ENCODE peak calls at places on chromosomes 1 and 21, in six cellular contexts. D is choroid plexus epithelial cell; F is AG20443; V is activated T-helper 1 cell treated with anti-CD3 and anti-CD28 coated beads, Interleukin-2, amount 50 U/mL, for 16 hours; M is sigmoid colon; N is ELF-1. I is an unnamed sample.
A peak's percentile ranks its signal among the peaks of the same experiment; 100 is the strongest.

GRCh38 chr1:27144920-27145661 is 9.8 kb downstream of the SLC9A1 start:
- DNase-seq in V (no peak), M (peak; percentile 88), D (peak; percentile 76), F (peak; percentile 61), N (peak; percentile 70), I (peak; percentile 73)

GRCh38 chr1:186655877-186656276 is 24.3 kb downstream of the PTGS2 start:
- DNase-seq in F (no peak), D (no peak), V (no peak), N (no peak), M (no peak), I (no peak)

GRCh38 chr1:118250232-118250631 is 65.2 kb upstream of the SPAG17 start:
- DNase-seq in F (no peak), D (no peak), M (no peak), V (no peak), N (no peak), I (no peak)

GRCh38 chr1:218444173-218444572 is 99.0 kb downstream of the TGFB2 start:
- DNase-seq in M (no peak), F (no peak), V (no peak), D (no peak), N (no peak), I (no peak)

GRCh38 chr1:100530901-100531487 is 6.9 kb upstream of the GPR88 start:
- DNase-seq in F (peak; percentile 62), D (peak; percentile 96), M (peak; percentile 81), N (no peak), V (no peak), I (no peak)

GRCh38 chr1:225834417-225835329 is 24.7 kb downstream of the EPHX1 start:
- DNase-seq in N (no peak), M (peak; percentile 94), F (peak; percentile 85), D (peak; percentile 48), V (no peak), I (peak; percentile 80)

GRCh38 chr21:34835526-34835925 is 166.7 kb downstream of the CLIC6 start:
- DNase-seq in D (peak; percentile 52), N (no peak), F (peak; percentile 46), M (peak; percentile 82), V (no peak), I (no peak)

GRCh38 chr1:107883562-107883961 is 81.4 kb downstream of the VAV3 start:
- DNase-seq in D (peak; percentile 67), V (no peak), F (no peak), M (no peak), N (no peak), I (no peak)

GRCh38 chr1:226762988-226763740 is 24.1 kb upstream of the ITPKB start:
- DNase-seq in F (no peak), D (no peak), M (no peak), V (no peak), N (no peak), I (no peak)

GRCh38 chr1:176692431-176692830 is 229.5 kb downstream of the PAPPA2 start:
- DNase-seq in F (no peak), M (peak; percentile 86), N (no peak), V (no peak), D (no peak), I (no peak)

GRCh38 chr1:160211010-160211790 is 6.0 kb downstream of the PEA15 start:
- DNase-seq in V (no peak), F (no peak), M (no peak), N (no peak), D (no peak), I (no peak)

GRCh38 chr1:112901387-112901786 is 54.6 kb downstream of the SLC16A1 start:
- DNase-seq in D (no peak), M (no peak), F (no peak), N (no peak), V (no peak), I (no peak)

GRCh38 chr1:215523906-215524305 is 43.2 kb upstream of the KCTD3 start:
- DNase-seq in V (no peak), N (no peak), D (peak; percentile 38), F (no peak), M (no peak), I (no peak)

GRCh38 chr1:85262985-85263384 is 3.5 kb upstream of the C1orf52 start:
- DNase-seq in M (no peak), V (no peak), D (no peak), N (no peak), F (no peak), I (no peak)

GRCh38 chr1:77039739-77040138 is 172.5 kb downstream of the ST6GALNAC5 start:
- DNase-seq in F (peak; percentile 93), M (peak; percentile 73), V (no peak), D (peak; percentile 99), N (no peak), I (no peak)

GRCh38 chr1:163980391-163980790 is 578.6 kb upstream of the PBX1 start:
- DNase-seq in V (no peak), M (no peak), F (no peak), N (no peak), D (no peak), I (no peak)

GRCh38 chr21:38984982-38985422 is 179.3 kb downstream of the ETS2 start:
- DNase-seq in M (no peak), F (peak; percentile 91), V (no peak), N (no peak), D (peak; percentile 38), I (peak; percentile 84)

I was measured in kidney.